ENCODE peak calls at places on chromosome 5, in six cellular contexts. A is HepG2, W is IMR-90, S is tibial nerve, X is HCT116, G is H1. Y is an unnamed sample.

GRCh38 chr5:129099184-129099570 is 4.6 kb downstream of the ISOC1 start:
- DNase-seq in W (peak; percentile 8), A (no peak), X (no peak), G (no peak), S (no peak), Y (no peak)

GRCh38 chr5:140549237-140550144 is 2.0 kb downstream of the EIF4EBP3 start:
- DNase-seq in A (no peak), S (peak; percentile 56), X (no peak), G (no peak), W (peak; percentile 41), Y (peak; percentile 38)

GRCh38 chr5:151591144-151591819 is at the start of gene FAT2:
- DNase-seq in W (no peak), G (no peak), A (no peak), X (no peak), S (no peak), Y (peak; percentile 70)

GRCh38 chr5:164336906-164337305 is 831.5 kb downstream of the MAT2B start:
- DNase-seq in W (peak; percentile 54), X (no peak), G (no peak), A (no peak), S (no peak), Y (no peak)

GRCh38 chr5:9545301-9545958 is 445 bp downstream of the SEMA5A start:
- DNase-seq in X (no peak), S (no peak), W (no peak), A (no peak), G (no peak), Y (peak; percentile 30)

GRCh38 chr5:132747693-132748440 is 641 bp downstream of the CCNI2 start:
- DNase-seq in G (no peak), W (no peak), S (no peak), X (no peak), A (no peak), Y (no peak)

GRCh38 chr5:127440831-127441230 is 76.6 kb upstream of the PRRC1 start:
- DNase-seq in S (no peak), X (no peak), W (no peak), A (no peak), G (no peak), Y (no peak)

GRCh38 chr5:136200761-136201160 is 7.8 kb upstream of the SMIM32 start:
- DNase-seq in X (no peak), G (no peak), W (no peak), A (no peak), S (no peak), Y (no peak)

GRCh38 chr5:179437341-179438001 is 92.2 kb upstream of the ADAMTS2 start:
- DNase-seq in A (no peak), S (no peak), G (no peak), X (no peak), W (no peak), Y (no peak)

GRCh38 chr5:32206799-32207634 is 32.9 kb upstream of the GOLPH3 start:
- DNase-seq in S (no peak), W (no peak), X (no peak), A (no peak), G (no peak), Y (no peak)

GRCh38 chr5:170590537-170590936 is 86.7 kb downstream of the KCNIP1 start:
- DNase-seq in A (no peak), G (no peak), X (no peak), W (no peak), S (no peak), Y (no peak)

GRCh38 chr5:51230336-51230735 is 152.9 kb upstream of the ISL1 start:
- DNase-seq in W (no peak), X (no peak), A (no peak), S (no peak), G (no peak), Y (no peak)

GRCh38 chr5:176793736-176794135 is 16.6 kb upstream of the UNC5A start:
- DNase-seq in S (no peak), G (no peak), A (no peak), X (no peak), W (no peak), Y (no peak)

GRCh38 chr5:5306696-5307095 is 115.8 kb upstream of the ICE1 start:
- DNase-seq in S (no peak), A (no peak), X (no peak), G (no peak), W (peak; percentile 4), Y (no peak)

GRCh38 chr5:39266442-39266841 is 47.1 kb upstream of the FYB1 start:
- DNase-seq in A (no peak), G (no peak), S (no peak), W (peak; percentile 5), X (no peak), Y (no peak)

GRCh38 chr5:116068028-116068632 is 16.7 kb upstream of the COMMD10 start:
- DNase-seq in S (peak; percentile 82), G (no peak), X (peak; percentile 78), A (peak; percentile 44), W (peak; percentile 72), Y (peak; percentile 34)

GRCh38 chr5:117454716-117455212 is 880.1 kb upstream of the SEMA6A start:
- DNase-seq in G (peak; percentile 63), W (peak; percentile 6), S (peak; percentile 48), X (peak; percentile 62), A (peak; percentile 50), Y (peak; percentile 25)

GRCh38 chr5:67182406-67182805 is 14.2 kb downstream of the CD180 start:
- DNase-seq in S (peak; percentile 61), A (no peak), G (no peak), W (peak; percentile 89), X (no peak), Y (no peak)

GRCh38 chr5:177471610-177472356 is 1.7 kb downstream of the DBN1 start:
- DNase-seq in X (no peak), A (no peak), G (no peak), W (peak; percentile 65), S (peak; percentile 73), Y (no peak)

GRCh38 chr5:176541338-176542134 is 4.3 kb upstream of the RNF44 start:
- DNase-seq in G (no peak), X (no peak), S (peak; percentile 44), A (peak; percentile 65), W (no peak), Y (peak; percentile 62)

GRCh38 chr5:64489857-64490256 is 16.0 kb upstream of the RGS7BP start:
- DNase-seq in S (no peak), A (no peak), G (no peak), W (no peak), X (no peak), Y (no peak)

GRCh38 chr5:73317523-73317922 is 131.1 kb downstream of the FOXD1 start:
- DNase-seq in X (no peak), A (no peak), S (no peak), G (no peak), W (no peak), Y (no peak)

GRCh38 chr5:132203916-132204315 is 23.7 kb downstream of the P4HA2 start:
- DNase-seq in A (no peak), S (no peak), W (no peak), G (no peak), X (no peak), Y (no peak)

GRCh38 chr5:109656829-109657228 is 32.9 kb upstream of the MAN2A1 start:
- DNase-seq in G (no peak), X (no peak), S (peak; percentile 70), W (peak; percentile 29), A (no peak), Y (peak; percentile 11)

GRCh38 chr5:159975462-159976019 is 33.4 kb upstream of the TTC1 start:
- DNase-seq in S (no peak), W (peak; percentile 97), X (peak; percentile 41), G (no peak), A (peak; percentile 6), Y (no peak)

GRCh38 chr5:117947836-117948235 is 1040.5 kb downstream of the DTWD2 start:
- DNase-seq in X (no peak), W (no peak), G (no peak), A (no peak), S (no peak), Y (no peak)

GRCh38 chr5:179387151-179388110 is 42.2 kb upstream of the ADAMTS2 start:
- DNase-seq in G (no peak), W (no peak), S (no peak), A (no peak), X (no peak), Y (no peak)

GRCh38 chr5:4142842-4143241 is 547.2 kb downstream of the IRX1 start:
- DNase-seq in S (no peak), A (no peak), G (no peak), X (no peak), W (no peak), Y (no peak)

GRCh38 chr5:146965781-146966659 is 87.5 kb upstream of the PPP2R2B start:
- DNase-seq in A (peak; percentile 78), X (peak; percentile 74), G (peak; percentile 15), S (peak; percentile 96), W (peak; percentile 69), Y (peak; percentile 68)

GRCh38 chr5:94245608-94246007 is 372.8 kb downstream of the KIAA0825 start:
- DNase-seq in X (no peak), W (peak; percentile 19), G (no peak), S (no peak), A (no peak), Y (no peak)

GRCh38 chr5:64722588-64722987 is 32.3 kb downstream of the SHISAL2B start:
- DNase-seq in S (no peak), X (no peak), W (no peak), G (no peak), A (no peak), Y (no peak)

DNA sequence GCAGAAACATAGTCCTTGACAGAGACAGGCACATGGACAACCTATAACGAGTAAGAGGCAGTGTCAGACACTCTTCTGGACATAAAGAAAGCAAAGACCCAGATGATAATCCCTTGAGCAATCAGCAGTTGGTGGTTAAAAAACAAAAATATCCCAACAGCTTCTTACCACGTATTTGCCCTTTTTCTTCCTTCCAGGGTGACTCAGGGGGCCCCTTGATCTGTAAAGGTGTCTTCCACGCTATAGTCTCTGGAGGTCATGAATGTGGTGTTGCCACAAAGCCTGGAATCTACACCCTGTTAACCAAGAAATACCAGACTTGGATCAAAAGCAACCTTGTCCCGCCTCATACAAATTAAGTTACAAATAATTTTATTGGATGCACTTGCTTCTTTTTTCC is 9.5 kb downstream of the GZMK start:
- DNase-seq in W (no peak), A (no peak), X (no peak), S (no peak), G (no peak), Y (no peak)
- TF ChIP-seq POLR2A in W (no peak), A (no peak), X (no peak), S (no peak), G (no peak), Y (no peak)

DNA sequence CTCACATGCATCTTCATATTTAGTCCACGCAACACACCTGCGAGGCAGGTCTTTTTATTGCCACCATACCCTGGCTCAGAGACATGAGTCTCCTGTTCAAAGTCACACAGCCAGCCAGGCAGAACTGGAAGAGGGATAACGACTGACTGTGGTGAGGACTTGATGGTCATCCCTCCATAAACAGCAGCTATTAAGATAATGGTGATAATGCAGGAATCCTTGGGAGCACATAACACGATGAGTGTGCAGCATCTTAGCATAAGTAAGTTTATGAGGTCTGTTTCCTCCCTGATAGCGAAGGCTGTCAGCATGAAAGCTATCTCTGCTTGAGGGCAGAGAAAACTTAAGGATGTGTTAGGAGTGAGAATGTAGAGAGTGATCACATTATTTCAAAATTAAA is 30.9 kb downstream of the KCTD16 start:
- DNase-seq in W (no peak), X (no peak), G (no peak), S (no peak), A (no peak), Y (no peak)
- H3K36me3 ChIP-seq in W (no peaks in the 10 kb centered on the region), X (no peaks in the 10 kb centered on the region), G (no peaks in the 10 kb centered on the region), S (no peaks in the 10 kb centered on the region), A (no peaks in the 10 kb centered on the region), Y (no peaks in the 10 kb centered on the region)

GRCh38 chr5:157265714-157266285 is at the start of gene CYFIP2:
- DNase-seq in A (no peak), X (no peak), G (no peak), W (peak; percentile 4), S (no peak), Y (peak; percentile 25)
- TF ChIP-seq POLR2A in A (peak; percentile 73), X (no peak), G (no peak), W (no peak), S (no peak), Y (no peak)

GRCh38 chr5:141704782-141705297 is 22.8 kb upstream of the ARAP3 start:
- DNase-seq in W (no peak), X (no peak), S (no peak), G (no peak), A (no peak), Y (no peak)
- H3K36me3 ChIP-seq in W (no peaks in the 10 kb centered on the region), X (no peaks in the 10 kb centered on the region), S (no peaks in the 10 kb centered on the region), G (no peaks in the 10 kb centered on the region), A (no peaks in the 10 kb centered on the region), Y (no peaks in the 10 kb centered on the region)

Y was measured in prostate gland.